ENCODE peak calls at places on chromosomes 1 and 21, in seven cellular contexts. T, E, Z, A, X, U and D are unnamed samples.

GRCh38 chr1:12383001-12383400 is 153.2 kb downstream of the VPS13D start:
- DNase-seq in T (no peak), E (no peak), Z (no peak), A (no peak), X (no peak), U (no peak), D (no peak)

GRCh38 chr21:46538851-46539666 is 65.8 kb downstream of the S100B start:
- DNase-seq in T (no peak), E (no peak), Z (no peak), A (no peak), X (no peak), U (no peak), D (no peak)

GRCh38 chr1:159663547-159663946 is 50.8 kb downstream of the CRP start:
- DNase-seq in T (no peak), E (no peak), Z (no peak), A (no peak), X (no peak), U (no peak), D (no peak)

GRCh38 chr1:42189931-42190853 is 25.6 kb upstream of the GUCA2A start:
- DNase-seq in T (no peak), E (no peak), Z (no peak), A (no peak), X (no peak), U (no peak), D (no peak)

GRCh38 chr1:243595527-243596206 is 254.4 kb downstream of the AKT3 start:
- DNase-seq in T (peak; percentile 27), E (no peak), Z (peak; percentile 87), A (no peak), X (no peak), U (no peak), D (no peak)

GRCh38 chr1:173249349-173249748 is 42.2 kb upstream of the TNFSF4 start:
- DNase-seq in T (no peak), E (no peak), Z (no peak), A (no peak), X (no peak), U (no peak), D (no peak)

GRCh38 chr1:13616234-13616633 is 32.6 kb downstream of the PDPN start:
- DNase-seq in T (no peak), E (no peak), Z (no peak), A (no peak), X (no peak), U (no peak), D (no peak)

GRCh38 chr1:221741364-221741970 is 422 bp downstream of the DUSP10 start:
- DNase-seq in T (peak; percentile 30), E (peak; percentile 67), Z (no peak), A (peak; percentile 47), X (peak; percentile 66), U (peak; percentile 19), D (peak; percentile 26)

GRCh38 chr1:236072001-236072400 is 7.1 kb upstream of the NID1 start:
- DNase-seq in T (no peak), E (no peak), Z (no peak), A (no peak), X (no peak), U (no peak), D (no peak)

DNA sequence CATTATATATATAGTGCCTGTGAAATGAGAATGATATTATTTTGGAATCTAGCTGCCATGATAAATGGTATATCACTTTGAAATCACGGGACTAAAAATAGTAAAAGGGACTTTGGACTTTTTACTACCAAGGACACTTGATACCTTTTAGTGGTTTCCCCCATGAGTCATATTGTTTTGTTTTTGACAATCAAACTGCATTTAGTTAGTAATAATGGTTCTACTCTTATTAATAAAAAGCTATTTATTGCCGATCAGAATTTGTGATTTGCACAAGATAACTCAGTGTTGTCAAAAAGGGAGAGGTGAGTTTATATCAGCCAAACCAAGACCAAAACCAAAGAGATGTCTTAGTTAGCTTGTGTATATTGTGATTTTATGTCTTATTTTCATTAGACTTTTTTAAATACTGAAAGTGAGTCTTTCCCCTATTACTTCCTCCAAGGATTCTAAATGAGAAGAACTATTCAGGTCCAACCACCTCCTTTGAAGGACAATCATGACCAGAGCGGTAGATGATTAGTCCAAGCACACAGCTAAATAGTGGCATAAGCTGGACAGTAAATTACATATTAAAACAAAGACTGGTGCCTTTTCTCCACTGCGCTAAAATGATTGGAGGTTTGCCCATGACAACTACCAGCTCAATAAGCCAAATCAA is 281.7 kb upstream of the ESRRG start:
- DNase-seq in T (no peak), E (no peak), Z (no peak), A (no peak), X (no peak), U (no peak), D (no peak)
- H3K4me3 ChIP-seq in T (no peak overlapping the region), E (no peak overlapping the region), Z (no peak overlapping the region), A (no peak overlapping the region), X (no peak overlapping the region), U (no peak overlapping the region), D (no peak overlapping the region)

DNA sequence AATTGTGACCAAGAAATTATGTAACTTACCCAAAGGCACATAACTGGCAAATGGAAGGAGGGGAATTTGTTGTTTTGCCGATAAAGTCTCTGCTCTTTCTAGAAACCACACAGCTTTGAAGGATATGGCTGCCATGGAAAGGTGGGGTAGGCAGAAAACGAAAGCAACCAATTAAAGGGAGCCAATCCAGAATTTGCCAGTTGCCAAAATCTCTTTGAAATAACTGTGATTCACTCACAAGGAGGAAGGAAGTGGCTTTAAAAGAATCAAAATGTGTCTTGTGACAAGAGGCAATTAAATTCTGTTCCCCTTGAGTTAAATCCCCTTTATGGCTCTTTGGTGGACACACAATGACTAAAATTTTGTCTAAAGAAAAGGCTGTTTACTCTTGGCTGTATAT is 61.2 kb upstream of the CCDC190 start:
- DNase-seq in T (no peak), E (no peak), Z (no peak), A (no peak), X (no peak), U (no peak), D (no peak)
- H3K4me3 ChIP-seq in T (no peak overlapping the region), E (no peak overlapping the region), Z (no peak overlapping the region), A (no peak overlapping the region), X (no peak overlapping the region), U (no peak overlapping the region), D (no peak overlapping the region)

DNA sequence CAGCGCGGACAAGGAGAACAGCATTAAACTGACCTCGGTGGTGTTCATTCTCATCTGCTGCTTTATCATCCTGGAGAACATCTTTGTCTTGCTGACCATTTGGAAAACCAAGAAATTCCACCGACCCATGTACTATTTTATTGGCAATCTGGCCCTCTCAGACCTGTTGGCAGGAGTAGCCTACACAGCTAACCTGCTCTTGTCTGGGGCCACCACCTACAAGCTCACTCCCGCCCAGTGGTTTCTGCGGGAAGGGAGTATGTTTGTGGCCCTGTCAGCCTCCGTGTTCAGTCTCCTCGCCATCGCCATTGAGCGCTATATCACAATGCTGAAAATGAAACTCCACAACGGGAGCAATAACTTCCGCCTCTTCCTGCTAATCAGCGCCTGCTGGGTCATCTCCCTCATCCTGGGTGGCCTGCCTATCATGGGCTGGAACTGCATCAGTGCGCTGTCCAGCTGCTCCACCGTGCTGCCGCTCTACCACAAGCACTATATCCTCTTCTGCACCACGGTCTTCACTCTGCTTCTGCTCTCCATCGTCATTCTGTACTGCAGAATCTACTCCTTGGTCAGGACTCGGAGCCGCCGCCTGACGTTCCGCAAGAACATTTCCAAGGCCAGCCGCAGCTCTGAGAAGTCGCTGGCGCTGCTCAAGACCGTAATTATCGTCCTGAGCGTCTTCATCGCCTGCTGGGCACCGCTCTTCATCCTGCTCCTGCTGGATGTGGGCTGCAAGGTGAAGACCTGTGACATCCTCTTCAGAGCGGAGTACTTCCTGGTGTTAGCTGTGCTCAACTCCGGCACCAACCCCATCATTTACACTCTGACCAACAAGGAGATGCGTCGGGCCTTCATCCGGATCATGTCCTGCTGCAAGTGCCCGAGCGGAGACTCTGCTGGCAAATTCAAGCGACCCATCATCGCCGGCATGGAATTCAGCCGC is 2.5 kb downstream of the S1PR1 start:
- DNase-seq in T (peak; percentile 68), E (no peak), Z (no peak), A (no peak), X (no peak), U (no peak), D (no peak)
- H3K4me3 ChIP-seq in T (peak overlapping the region; percentile 50), E (peak overlapping the region; percentile 53), Z (no peak overlapping the region), A (no peak overlapping the region), X (peak overlapping the region; percentile 76), U (peak overlapping the region; percentile 90), D (peak overlapping the region; percentile 79)

GRCh38 chr1:59871746-59872145 is 54.8 kb downstream of the CYP2J2 start:
- DNase-seq in T (no peak), E (no peak), Z (no peak), A (no peak), X (no peak), U (no peak), D (no peak)
- H3K4me3 ChIP-seq in T (no peak overlapping the region), E (no peak overlapping the region), Z (no peak overlapping the region), A (no peak overlapping the region), X (no peak overlapping the region), U (no peak overlapping the region), D (no peak overlapping the region)

GRCh38 chr21:44980562-44981489 is 41.0 kb downstream of the SLX9 start:
- DNase-seq in T (no peak), E (no peak), Z (no peak), A (no peak), X (no peak), U (no peak), D (peak; percentile 51)

GRCh38 chr21:44984428-44984791 is 44.6 kb downstream of the SLX9 start:
- DNase-seq in T (no peak), E (no peak), Z (no peak), A (no peak), X (peak; percentile 43), U (no peak), D (peak; percentile 46)

GRCh38 chr21:44984792-44985440 is 45.1 kb downstream of the SLX9 start:
- DNase-seq in T (no peak), E (no peak), Z (no peak), A (no peak), X (peak; percentile 42), U (no peak), D (peak; percentile 24)

GRCh38 chr21:44983421-44984206 is 43.8 kb downstream of the SLX9 start:
- DNase-seq in T (no peak), E (no peak), Z (no peak), A (no peak), X (peak; percentile 29), U (no peak), D (peak; percentile 44)

DNA sequence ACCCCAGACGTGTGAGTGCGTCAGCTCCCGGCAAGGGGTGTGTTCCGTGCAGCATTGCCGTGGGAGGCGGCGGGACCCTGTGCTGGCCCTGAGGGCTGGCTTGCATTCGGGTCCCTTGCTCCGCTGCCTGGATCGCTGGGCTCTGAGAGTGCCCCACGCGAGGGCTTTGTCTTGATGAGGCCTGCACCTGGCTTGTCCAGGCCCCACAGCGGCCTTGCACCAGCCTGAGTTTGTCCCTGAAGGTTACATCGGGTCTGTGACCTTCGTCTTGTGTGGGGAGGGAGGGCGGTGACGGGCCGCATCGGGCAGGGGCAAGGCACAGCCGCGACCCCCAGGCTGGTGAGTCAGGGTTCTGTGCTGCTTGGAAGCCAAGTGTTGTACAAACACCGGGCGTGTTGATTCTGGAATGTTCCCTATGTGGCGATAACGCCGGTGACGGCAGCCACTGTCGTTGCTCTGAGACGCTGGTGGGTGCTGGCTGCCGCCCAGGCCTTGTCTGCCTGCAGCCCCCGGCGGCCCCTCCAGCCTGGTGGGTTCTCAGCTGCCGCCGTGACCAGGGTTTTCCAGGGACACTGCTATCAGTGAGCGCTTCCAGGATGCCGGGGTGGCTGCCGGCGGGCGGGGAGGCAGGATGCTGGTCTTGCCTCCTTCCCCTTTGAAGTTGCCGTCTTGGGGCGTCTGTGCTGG is 42.9 kb downstream of the SLX9 start:
- DNase-seq in T (no peak), E (no peak), Z (peak; percentile 92), A (no peak), X (peak; percentile 71), U (peak; percentile 56), D (peak; percentile 53)
- H3K4me3 ChIP-seq in T (no peak overlapping the region), E (no peak overlapping the region), Z (no peak overlapping the region), A (no peak overlapping the region), X (no peak overlapping the region), U (no peak overlapping the region), D (no peak overlapping the region)